ENCODE peak calls at places on chromosomes 5 and 9, in ten cellular contexts. One of them, this sample, is unnamed.

GRCh38 chr9:132237481-132237880 is 75.6 kb downstream of the NTNG2 start:
- DNase-seq in fibroblast of the aortic adventitia: no peak
- DNase-seq in tibial artery: no peak
- DNase-seq in BE2C: peak; percentile 47
- DNase-seq in spleen: no peak
- DNase-seq in upper lobe of left lung: no peak
- DNase-seq in mucosa of descending colon: no peak
- DNase-seq in HCT116: no peak
- DNase-seq in fibroblast of mammary gland: no peak
- DNase-seq in K562: no peak
- DNase-seq in this sample: no peak

GRCh38 chr5:100584889-100585288 is 49.7 kb downstream of the FAM174A start:
- DNase-seq in fibroblast of the aortic adventitia: no peak
- DNase-seq in tibial artery: no peak
- DNase-seq in BE2C: no peak
- DNase-seq in spleen: no peak
- DNase-seq in upper lobe of left lung: no peak
- DNase-seq in mucosa of descending colon: no peak
- DNase-seq in HCT116: no peak
- DNase-seq in fibroblast of mammary gland: peak; percentile 16
- DNase-seq in K562: no peak
- DNase-seq in this sample: no peak

GRCh38 chr5:178515019-178515418 is 75.2 kb downstream of the COL23A1 start:
- DNase-seq in fibroblast of the aortic adventitia: no peak
- DNase-seq in tibial artery: no peak
- DNase-seq in BE2C: no peak
- DNase-seq in spleen: no peak
- DNase-seq in upper lobe of left lung: no peak
- DNase-seq in mucosa of descending colon: no peak
- DNase-seq in HCT116: no peak
- DNase-seq in fibroblast of mammary gland: no peak
- DNase-seq in K562: no peak
- DNase-seq in this sample: no peak

GRCh38 chr9:82920154-82920553 is 142.8 kb downstream of the RASEF start:
- DNase-seq in fibroblast of the aortic adventitia: no peak
- DNase-seq in tibial artery: no peak
- DNase-seq in BE2C: no peak
- DNase-seq in spleen: no peak
- DNase-seq in upper lobe of left lung: no peak
- DNase-seq in mucosa of descending colon: no peak
- DNase-seq in HCT116: no peak
- DNase-seq in fibroblast of mammary gland: no peak
- DNase-seq in K562: no peak
- DNase-seq in this sample: no peak

GRCh38 chr5:133439859-133440258 is 172.5 kb downstream of the FSTL4 start:
- DNase-seq in fibroblast of the aortic adventitia: no peak
- DNase-seq in tibial artery: no peak
- DNase-seq in BE2C: no peak
- DNase-seq in spleen: no peak
- DNase-seq in upper lobe of left lung: peak; percentile 48
- DNase-seq in mucosa of descending colon: no peak
- DNase-seq in HCT116: no peak
- DNase-seq in fibroblast of mammary gland: no peak
- DNase-seq in K562: no peak
- DNase-seq in this sample: no peak

GRCh38 chr9:131657890-131658752 is 81.8 kb downstream of the RAPGEF1 start:
- DNase-seq in fibroblast of the aortic adventitia: peak; percentile 88
- DNase-seq in tibial artery: peak; percentile 17
- DNase-seq in BE2C: no peak
- DNase-seq in spleen: no peak
- DNase-seq in upper lobe of left lung: no peak
- DNase-seq in mucosa of descending colon: no peak
- DNase-seq in HCT116: peak; percentile 75
- DNase-seq in fibroblast of mammary gland: peak; percentile 93
- DNase-seq in K562: no peak
- DNase-seq in this sample: no peak

GRCh38 chr9:116073826-116074225 is 79.8 kb upstream of the PAPPA start:
- DNase-seq in fibroblast of the aortic adventitia: peak; percentile 73
- DNase-seq in tibial artery: no peak
- DNase-seq in BE2C: no peak
- DNase-seq in spleen: no peak
- DNase-seq in upper lobe of left lung: no peak
- DNase-seq in mucosa of descending colon: no peak
- DNase-seq in HCT116: no peak
- DNase-seq in fibroblast of mammary gland: peak; percentile 98
- DNase-seq in K562: no peak
- DNase-seq in this sample: peak; percentile 17

GRCh38 chr5:154610321-154611154 is 132.5 kb upstream of the HAND1 start:
- DNase-seq in fibroblast of the aortic adventitia: peak; percentile 70
- DNase-seq in tibial artery: peak; percentile 60
- DNase-seq in BE2C: peak; percentile 92
- DNase-seq in spleen: peak; percentile 89
- DNase-seq in upper lobe of left lung: peak; percentile 90
- DNase-seq in mucosa of descending colon: peak; percentile 76
- DNase-seq in HCT116: peak; percentile 76
- DNase-seq in fibroblast of mammary gland: peak; percentile 72
- DNase-seq in K562: peak; percentile 83
- DNase-seq in this sample: peak; percentile 24

GRCh38 chr5:101897914-101898313 is 398.2 kb downstream of the SLCO4C1 start:
- DNase-seq in fibroblast of the aortic adventitia: no peak
- DNase-seq in tibial artery: no peak
- DNase-seq in BE2C: peak; percentile 75
- DNase-seq in spleen: no peak
- DNase-seq in upper lobe of left lung: no peak
- DNase-seq in mucosa of descending colon: no peak
- DNase-seq in HCT116: no peak
- DNase-seq in fibroblast of mammary gland: no peak
- DNase-seq in K562: peak; percentile 0
- DNase-seq in this sample: no peak

GRCh38 chr5:144567416-144567770 is 396.7 kb downstream of the KCTD16 start:
- DNase-seq in fibroblast of the aortic adventitia: peak; percentile 53
- DNase-seq in tibial artery: no peak
- DNase-seq in BE2C: no peak
- DNase-seq in spleen: no peak
- DNase-seq in upper lobe of left lung: no peak
- DNase-seq in mucosa of descending colon: no peak
- DNase-seq in HCT116: no peak
- DNase-seq in fibroblast of mammary gland: no peak
- DNase-seq in K562: no peak
- DNase-seq in this sample: no peak

GRCh38 chr9:130327070-130327780 is 61.7 kb downstream of the HMCN2 start:
- DNase-seq in fibroblast of the aortic adventitia: no peak
- DNase-seq in tibial artery: no peak
- DNase-seq in BE2C: peak; percentile 74
- DNase-seq in spleen: no peak
- DNase-seq in upper lobe of left lung: peak; percentile 57
- DNase-seq in mucosa of descending colon: no peak
- DNase-seq in HCT116: no peak
- DNase-seq in fibroblast of mammary gland: no peak
- DNase-seq in K562: peak; percentile 53
- DNase-seq in this sample: peak; percentile 41

GRCh38 chr5:5409151-5409810 is 13.2 kb upstream of the ICE1 start:
- DNase-seq in fibroblast of the aortic adventitia: peak; percentile 11
- DNase-seq in tibial artery: no peak
- DNase-seq in BE2C: no peak
- DNase-seq in spleen: no peak
- DNase-seq in upper lobe of left lung: no peak
- DNase-seq in mucosa of descending colon: no peak
- DNase-seq in HCT116: no peak
- DNase-seq in fibroblast of mammary gland: peak; percentile 50
- DNase-seq in K562: peak; percentile 56
- DNase-seq in this sample: no peak

GRCh38 chr5:129672006-129672405 is 75.9 kb upstream of the MINAR2 start:
- DNase-seq in fibroblast of the aortic adventitia: no peak
- DNase-seq in tibial artery: no peak
- DNase-seq in BE2C: no peak
- DNase-seq in spleen: no peak
- DNase-seq in upper lobe of left lung: no peak
- DNase-seq in mucosa of descending colon: no peak
- DNase-seq in HCT116: no peak
- DNase-seq in fibroblast of mammary gland: peak; percentile 10
- DNase-seq in K562: no peak
- DNase-seq in this sample: no peak

GRCh38 chr9:34384368-34385165 is 7.9 kb upstream of the MYORG start:
- DNase-seq in fibroblast of the aortic adventitia: peak; percentile 7
- DNase-seq in tibial artery: no peak
- DNase-seq in BE2C: no peak
- DNase-seq in spleen: no peak
- DNase-seq in upper lobe of left lung: no peak
- DNase-seq in mucosa of descending colon: no peak
- DNase-seq in HCT116: no peak
- DNase-seq in fibroblast of mammary gland: peak; percentile 54
- DNase-seq in K562: no peak
- DNase-seq in this sample: no peak

GRCh38 chr9:4366649-4367330 is 66.9 kb upstream of the GLIS3 start:
- DNase-seq in fibroblast of the aortic adventitia: peak; percentile 69
- DNase-seq in tibial artery: no peak
- DNase-seq in BE2C: peak; percentile 24
- DNase-seq in spleen: no peak
- DNase-seq in upper lobe of left lung: no peak
- DNase-seq in mucosa of descending colon: no peak
- DNase-seq in HCT116: peak; percentile 32
- DNase-seq in fibroblast of mammary gland: peak; percentile 69
- DNase-seq in K562: peak; percentile 40
- DNase-seq in this sample: no peak

GRCh38 chr5:116142495-116142894 is 57.7 kb downstream of the COMMD10 start:
- DNase-seq in fibroblast of the aortic adventitia: no peak
- DNase-seq in tibial artery: no peak
- DNase-seq in BE2C: no peak
- DNase-seq in spleen: no peak
- DNase-seq in upper lobe of left lung: no peak
- DNase-seq in mucosa of descending colon: no peak
- DNase-seq in HCT116: no peak
- DNase-seq in fibroblast of mammary gland: no peak
- DNase-seq in K562: no peak
- DNase-seq in this sample: no peak
- TF ChIP-seq CTCF in fibroblast of the aortic adventitia: no peak
- TF ChIP-seq CTCF in tibial artery: no peak
- TF ChIP-seq CTCF in BE2C: no peak
- TF ChIP-seq CTCF in spleen: no peak
- TF ChIP-seq CTCF in upper lobe of left lung: no peak
- TF ChIP-seq CTCF in mucosa of descending colon: no peak
- TF ChIP-seq CTCF in HCT116: no peak
- TF ChIP-seq CTCF in fibroblast of mammary gland: peak; percentile 1
- TF ChIP-seq CTCF in K562: no peak
- TF ChIP-seq CTCF in this sample: no peak

DNA sequence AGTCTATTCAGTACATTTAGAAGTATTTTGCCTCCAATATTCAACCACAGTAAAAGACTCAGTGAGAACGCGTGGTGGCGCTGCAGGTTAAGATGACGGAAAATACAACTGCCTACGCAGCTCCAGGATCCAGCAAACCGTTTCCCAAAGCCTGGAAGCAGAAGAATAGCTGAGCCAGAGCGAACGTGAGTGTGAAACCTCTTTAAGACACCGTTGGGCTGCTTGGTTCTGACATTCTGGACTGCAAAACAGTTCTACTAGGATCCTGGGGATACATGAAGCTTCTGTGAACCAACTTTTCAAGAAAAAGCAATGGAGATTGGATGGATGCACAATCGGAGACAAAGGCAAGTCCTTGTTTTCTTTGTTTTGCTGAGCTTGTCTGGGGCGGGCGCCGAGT is at the start of gene PCDHB16:
- DNase-seq in fibroblast of the aortic adventitia: peak; percentile 24
- DNase-seq in tibial artery: no peak
- DNase-seq in BE2C: peak; percentile 88
- DNase-seq in spleen: no peak
- DNase-seq in upper lobe of left lung: no peak
- DNase-seq in mucosa of descending colon: no peak
- DNase-seq in HCT116: no peak
- DNase-seq in fibroblast of mammary gland: peak; percentile 17
- DNase-seq in K562: peak; percentile 31
- DNase-seq in this sample: peak; percentile 39
- TF ChIP-seq CTCF in fibroblast of the aortic adventitia: peak; percentile 20
- TF ChIP-seq CTCF in tibial artery: peak; percentile 27
- TF ChIP-seq CTCF in BE2C: peak; percentile 90
- TF ChIP-seq CTCF in spleen: no peak
- TF ChIP-seq CTCF in upper lobe of left lung: no peak
- TF ChIP-seq CTCF in mucosa of descending colon: no peak
- TF ChIP-seq CTCF in HCT116: no peak
- TF ChIP-seq CTCF in fibroblast of mammary gland: no peak
- TF ChIP-seq CTCF in K562: peak; percentile 38
- TF ChIP-seq CTCF in this sample: peak; percentile 28

GRCh38 chr5:122775713-122776084 is 819 bp downstream of the SNX2 start:
- DNase-seq in fibroblast of the aortic adventitia: peak; percentile 21
- DNase-seq in tibial artery: no peak
- DNase-seq in BE2C: no peak
- DNase-seq in spleen: no peak
- DNase-seq in upper lobe of left lung: no peak
- DNase-seq in mucosa of descending colon: no peak
- DNase-seq in HCT116: no peak
- DNase-seq in fibroblast of mammary gland: peak; percentile 16
- DNase-seq in K562: peak; percentile 14
- DNase-seq in this sample: no peak

GRCh38 chr5:122780296-122780695 is 5.4 kb downstream of the SNX2 start:
- DNase-seq in fibroblast of the aortic adventitia: no peak
- DNase-seq in tibial artery: no peak
- DNase-seq in BE2C: no peak
- DNase-seq in spleen: no peak
- DNase-seq in upper lobe of left lung: no peak
- DNase-seq in mucosa of descending colon: no peak
- DNase-seq in HCT116: no peak
- DNase-seq in fibroblast of mammary gland: no peak
- DNase-seq in K562: no peak
- DNase-seq in this sample: no peak

GRCh38 chr5:122779451-122779850 is 4.6 kb downstream of the SNX2 start:
- DNase-seq in fibroblast of the aortic adventitia: no peak
- DNase-seq in tibial artery: no peak
- DNase-seq in BE2C: no peak
- DNase-seq in spleen: no peak
- DNase-seq in upper lobe of left lung: no peak
- DNase-seq in mucosa of descending colon: no peak
- DNase-seq in HCT116: no peak
- DNase-seq in fibroblast of mammary gland: peak; percentile 20
- DNase-seq in K562: no peak
- DNase-seq in this sample: no peak

GRCh38 chr5:122776143-122776542 is 1.3 kb downstream of the SNX2 start:
- DNase-seq in fibroblast of the aortic adventitia: no peak
- DNase-seq in tibial artery: no peak
- DNase-seq in BE2C: no peak
- DNase-seq in spleen: no peak
- DNase-seq in upper lobe of left lung: no peak
- DNase-seq in mucosa of descending colon: no peak
- DNase-seq in HCT116: no peak
- DNase-seq in fibroblast of mammary gland: no peak
- DNase-seq in K562: peak; percentile 25
- DNase-seq in this sample: no peak

GRCh38 chr5:122778157-122778556 is 3.3 kb downstream of the SNX2 start:
- DNase-seq in fibroblast of the aortic adventitia: no peak
- DNase-seq in tibial artery: no peak
- DNase-seq in BE2C: no peak
- DNase-seq in spleen: no peak
- DNase-seq in upper lobe of left lung: no peak
- DNase-seq in mucosa of descending colon: no peak
- DNase-seq in HCT116: no peak
- DNase-seq in fibroblast of mammary gland: no peak
- DNase-seq in K562: no peak
- DNase-seq in this sample: no peak
- TF ChIP-seq CTCF in fibroblast of the aortic adventitia: no peak
- TF ChIP-seq CTCF in tibial artery: no peak
- TF ChIP-seq CTCF in BE2C: no peak
- TF ChIP-seq CTCF in spleen: no peak
- TF ChIP-seq CTCF in upper lobe of left lung: no peak
- TF ChIP-seq CTCF in mucosa of descending colon: no peak
- TF ChIP-seq CTCF in HCT116: no peak
- TF ChIP-seq CTCF in fibroblast of mammary gland: no peak
- TF ChIP-seq CTCF in K562: no peak
- TF ChIP-seq CTCF in this sample: no peak

GRCh38 chr5:180618830-180619562 is 27.7 kb upstream of the SCGB3A1 start:
- DNase-seq in fibroblast of the aortic adventitia: peak; percentile 30
- DNase-seq in tibial artery: no peak
- DNase-seq in BE2C: peak; percentile 75
- DNase-seq in spleen: no peak
- DNase-seq in upper lobe of left lung: peak; percentile 86
- DNase-seq in mucosa of descending colon: no peak
- DNase-seq in HCT116: no peak
- DNase-seq in fibroblast of mammary gland: peak; percentile 47
- DNase-seq in K562: no peak
- DNase-seq in this sample: no peak
- TF ChIP-seq CTCF in fibroblast of the aortic adventitia: peak; percentile 41
- TF ChIP-seq CTCF in tibial artery: no peak
- TF ChIP-seq CTCF in BE2C: peak; percentile 53
- TF ChIP-seq CTCF in spleen: no peak
- TF ChIP-seq CTCF in upper lobe of left lung: no peak
- TF ChIP-seq CTCF in mucosa of descending colon: no peak
- TF ChIP-seq CTCF in HCT116: no peak
- TF ChIP-seq CTCF in fibroblast of mammary gland: peak; percentile 25
- TF ChIP-seq CTCF in K562: peak; percentile 23
- TF ChIP-seq CTCF in this sample: no peak

This sample was measured in uterus.